ENCODE peak calls at places on chromosomes 11 and 22, in eight cellular contexts. E, D, K, H, P, U, T and I are unnamed samples.

GRCh38 chr22:22079404-22080148 is 97.0 kb upstream of the TOP3B start:
- DNase-seq in U (no peak), H (no peak), D (no peak), T (no peak), P (no peak), E (no peak), K (no peak), I (no peak)

GRCh38 chr22:16965560-16965959 is 42.5 kb downstream of the GAB4 start:
- DNase-seq in H (no peak), U (no peak), K (no peak), E (no peak), T (no peak), P (no peak), D (no peak), I (no peak)

GRCh38 chr11:95335989-95336388 is 105.0 kb upstream of the SESN3 start:
- DNase-seq in K (no peak), E (no peak), U (no peak), P (no peak), H (no peak), D (no peak), T (peak), I (no peak)

GRCh38 chr11:103055174-103055890 is 36.6 kb downstream of the DCUN1D5 start:
- DNase-seq in T (no peak), D (no peak), P (no peak), K (no peak), E (no peak), H (peak), U (peak), I (no peak)

GRCh38 chr11:10565493-10565892 is 3.0 kb downstream of the LYVE1 start:
- DNase-seq in H (no peak), U (no peak), K (no peak), E (no peak), T (no peak), P (no peak), D (no peak), I (no peak)

GRCh38 chr11:128879817-128880216 is 11.3 kb upstream of the KCNJ5 start:
- DNase-seq in U (no peak), H (no peak), D (no peak), E (no peak), T (no peak), P (no peak), K (no peak), I (no peak)

GRCh38 chr22:20180245-20180630 is 29.4 kb upstream of the CCDC188 start:
- DNase-seq in K (no peak), H (no peak), P (no peak), D (no peak), T (no peak), U (no peak), E (no peak), I (no peak)

GRCh38 chr22:27616033-27616432 is 185.5 kb downstream of the MN1 start:
- DNase-seq in K (no peak), T (no peak), U (no peak), H (no peak), E (no peak), P (no peak), D (no peak), I (no peak)

GRCh38 chr22:37499006-37499707 is 13.0 kb upstream of the MFNG start:
- DNase-seq in T (no peak), P (no peak), H (peak), K (no peak), U (no peak), E (no peak), D (no peak), I (no peak)

GRCh38 chr11:10050561-10050960 is 243.5 kb downstream of the SBF2 start:
- DNase-seq in H (no peak), U (no peak), E (no peak), P (no peak), D (no peak), K (no peak), T (no peak), I (no peak)

GRCh38 chr11:117239295-117239694 is 6.8 kb downstream of the RNF214 start:
- DNase-seq in H (peak), U (peak), D (no peak), K (peak), P (no peak), T (no peak), E (peak), I (peak)

GRCh38 chr11:36345084-36345511 is 49.0 kb downstream of the PRR5L start:
- DNase-seq in T (no peak), K (no peak), H (no peak), U (no peak), E (no peak), P (no peak), D (no peak), I (no peak)

GRCh38 chr11:106644824-106645223 is 373.5 kb downstream of the GUCY1A2 start:
- DNase-seq in P (no peak), T (no peak), E (no peak), K (no peak), H (peak), D (no peak), U (peak), I (no peak)

GRCh38 chr22:35089139-35089538 is 23.2 kb downstream of the ISX start:
- DNase-seq in K (no peak), E (no peak), U (no peak), P (no peak), T (no peak), D (no peak), H (no peak), I (no peak)

GRCh38 chr11:17277024-17277584 is 565 bp downstream of the NUCB2 start:
- DNase-seq in D (no peak), E (no peak), U (peak), K (peak), T (no peak), H (peak), P (no peak), I (no peak)

GRCh38 chr22:39490135-39490798 is 11.8 kb upstream of the MIEF1 start:
- DNase-seq in H (peak), T (peak), D (peak), K (no peak), E (no peak), U (peak), P (peak), I (no peak)

GRCh38 chr11:120182790-120183491 is 27.9 kb upstream of the OAF start:
- DNase-seq in T (no peak), H (no peak), D (peak), E (no peak), U (peak), P (no peak), K (no peak), I (no peak)

GRCh38 chr22:19717181-19717580 is 2.9 kb downstream of the SEPTIN5 start:
- DNase-seq in U (no peak), T (no peak), D (no peak), E (no peak), H (no peak), K (no peak), P (no peak), I (no peak)

GRCh38 chr11:1225386-1226225 is 2.7 kb downstream of the MUC5B start:
- DNase-seq in D (no peak), K (no peak), U (no peak), H (no peak), T (no peak), E (no peak), P (no peak), I (no peak)

GRCh38 chr11:58576792-58577440 is 1.3 kb upstream of the LPXN start:
- DNase-seq in P (no peak), U (peak), K (no peak), H (peak), D (no peak), E (no peak), T (no peak), I (no peak)

GRCh38 chr11:14306481-14306880 is 52.5 kb downstream of the RRAS2 start:
- DNase-seq in K (no peak), T (no peak), D (no peak), P (no peak), H (no peak), E (no peak), U (no peak), I (no peak)

GRCh38 chr11:14310696-14311095 is 48.3 kb downstream of the RRAS2 start:
- DNase-seq in P (no peak), T (no peak), D (no peak), E (no peak), U (peak), K (peak), H (no peak), I (peak)

GRCh38 chr11:14309425-14310192 is 49.4 kb downstream of the RRAS2 start:
- DNase-seq in H (no peak), T (no peak), E (no peak), P (no peak), D (no peak), K (no peak), U (no peak), I (no peak)

GRCh38 chr11:14308897-14309387 is 50.0 kb downstream of the RRAS2 start:
- DNase-seq in U (no peak), K (no peak), D (no peak), H (no peak), E (no peak), T (no peak), P (no peak), I (no peak)

DNA sequence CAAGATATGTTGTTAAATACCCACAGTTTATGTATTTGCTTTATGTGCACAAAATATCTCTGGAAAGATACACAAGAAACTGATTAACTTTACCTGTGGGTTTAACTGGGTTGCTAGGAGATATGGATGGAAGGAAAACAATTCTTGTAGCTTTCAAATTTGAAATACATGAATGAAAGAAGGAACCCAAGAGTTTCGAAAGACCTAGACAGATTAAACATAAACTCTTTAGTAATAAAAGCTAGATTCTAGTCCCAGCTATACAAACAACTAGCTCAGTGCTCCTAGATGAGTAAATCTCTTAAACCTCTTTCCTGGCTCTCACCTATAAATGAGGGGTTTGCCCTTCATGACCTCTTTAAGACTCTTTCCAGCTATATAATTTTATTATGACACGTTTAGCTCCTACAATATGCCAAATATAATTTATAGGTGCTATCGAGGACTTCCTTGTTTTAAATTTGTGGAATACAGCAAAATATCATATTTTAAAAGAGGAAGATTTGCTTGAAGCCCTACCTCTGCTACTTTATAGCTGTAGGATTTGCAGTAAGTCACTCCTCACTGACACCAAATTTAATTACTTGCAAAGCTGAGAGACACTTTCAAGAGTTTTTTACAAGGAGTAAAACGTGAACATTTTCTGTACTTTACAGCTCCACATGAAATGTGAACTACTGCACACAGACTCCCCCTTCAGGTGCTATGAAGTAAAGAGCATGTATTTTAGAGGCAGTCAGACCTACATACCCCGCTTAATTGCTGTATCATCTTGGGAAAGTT is 50.7 kb downstream of the RRAS2 start:
- DNase-seq in T (no peak), U (peak), P (no peak), E (no peak), D (no peak), K (no peak), H (peak), I (no peak)
- TF ChIP-seq CTCF in T (peak), U (peak), P (peak), E (peak), D (peak), K (peak), H (peak), I (peak)

GRCh38 chr11:71429701-71430100 is 18.5 kb downstream of the DHCR7 start:
- DNase-seq in D (no peak), E (no peak), K (no peak), T (no peak), P (no peak), U (no peak), H (no peak), I (no peak)

GRCh38 chr11:71428861-71429435 is 19.2 kb downstream of the DHCR7 start:
- DNase-seq in K (no peak), H (no peak), U (peak), D (no peak), T (no peak), P (peak), E (no peak), I (no peak)

GRCh38 chr11:71431271-71431670 is 16.9 kb downstream of the DHCR7 start:
- DNase-seq in P (no peak), E (no peak), T (no peak), H (no peak), U (no peak), K (no peak), D (no peak), I (no peak)

GRCh38 chr11:71432761-71433647 is 15.2 kb downstream of the DHCR7 start:
- DNase-seq in D (no peak), K (no peak), T (no peak), U (no peak), H (no peak), P (no peak), E (no peak), I (no peak)

GRCh38 chr11:71430166-71430565 is 18.0 kb downstream of the DHCR7 start:
- DNase-seq in T (no peak), H (no peak), D (no peak), U (no peak), K (no peak), E (no peak), P (no peak), I (no peak)
- H3K4me3 ChIP-seq in T (no peak), H (no peak), D (no peak), U (no peak), K (no peak), E (no peak), P (no peak), I (no peak)

GRCh38 chr22:36198482-36198881 is 3.1 kb downstream of the APOL4 start:
- DNase-seq in H (no peak), U (no peak), T (no peak), P (no peak), E (no peak), K (no peak), D (no peak), I (no peak)
- TF ChIP-seq CTCF in H (no peak), U (no peak), T (no peak), P (no peak), E (no peak), K (no peak), D (no peak), I (no peak)

GRCh38 chr22:43995798-43996169 is 28.3 kb upstream of the PARVB start:
- DNase-seq in D (no peak), H (no peak), K (no peak), E (no peak), T (no peak), P (no peak), U (no peak), I (no peak)
- H3K4me3 ChIP-seq in D (peak), H (no peak), K (no peak), E (no peak), T (peak), P (no peak), U (no peak), I (no peak)

DNA sequence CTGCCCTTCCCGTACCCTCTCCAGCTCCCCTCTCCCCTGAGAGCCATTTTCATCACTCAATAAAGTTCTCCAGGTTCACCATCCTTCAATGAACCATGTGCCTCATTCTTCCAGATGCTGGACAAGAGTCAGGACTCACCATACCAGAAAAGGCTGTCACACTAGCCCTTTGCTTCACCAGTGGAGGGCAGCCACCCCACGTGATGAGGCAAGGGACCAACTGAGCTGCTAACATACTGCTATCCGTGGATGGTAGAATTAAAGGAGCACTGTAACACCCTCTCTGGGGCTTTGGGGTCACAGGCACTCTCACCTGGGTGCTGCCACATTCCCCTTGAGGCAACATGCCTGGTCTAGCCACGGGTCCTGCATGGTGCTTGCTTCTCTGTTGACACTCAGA is 13.1 kb upstream of the OR5I1 start:
- DNase-seq in E (no peak), D (no peak), H (no peak), K (no peak), T (no peak), U (no peak), P (no peak), I (no peak)
- TF ChIP-seq CTCF in E (no peak), D (no peak), H (no peak), K (no peak), T (no peak), U (no peak), P (no peak), I (no peak)

GRCh38 chr11:18324381-18324780 is 2.0 kb downstream of the GTF2H1 start:
- DNase-seq in T (no peak), D (no peak), U (no peak), P (no peak), K (no peak), H (no peak), E (no peak), I (no peak)
- H3K4me3 ChIP-seq in T (no peak), D (no peak), U (peak), P (no peak), K (no peak), H (peak), E (peak), I (no peak)

GRCh38 chr11:134017773-134018430 is 51.0 kb upstream of the JAM3 start:
- DNase-seq in P (no peak), U (no peak), T (no peak), E (no peak), D (no peak), K (no peak), H (no peak), I (no peak)

GRCh38 chr11:134015541-134015940 is 53.3 kb upstream of the JAM3 start:
- DNase-seq in T (no peak), E (no peak), K (no peak), P (no peak), H (no peak), D (peak), U (no peak), I (no peak)

GRCh38 chr11:134013518-134013917 is 55.4 kb upstream of the JAM3 start:
- DNase-seq in D (no peak), K (no peak), H (no peak), E (no peak), T (no peak), U (no peak), P (no peak), I (no peak)

GRCh38 chr11:134019500-134019899 is 49.4 kb upstream of the JAM3 start:
- DNase-seq in T (no peak), H (no peak), U (no peak), E (no peak), P (no peak), K (no peak), D (no peak), I (no peak)

GRCh38 chr11:134014502-134014901 is 54.4 kb upstream of the JAM3 start:
- DNase-seq in D (peak), H (no peak), E (no peak), U (peak), T (no peak), K (no peak), P (no peak), I (no peak)
- TF ChIP-seq CTCF in D (peak), H (peak), E (no peak), U (no peak), T (peak), K (peak), P (no peak), I (peak)